ENCODE peak calls at places on chromosomes 3 and 15, in four cellular contexts. S, T, K and A are unnamed samples.

GRCh38 chr15:57017024-57017423 is 98.6 kb downstream of the TCF12 start:
- DNase-seq in S (peak; percentile 19), T (peak; percentile 32), K (no peak), A (no peak)

GRCh38 chr3:61667417-61668213 is 106.2 kb downstream of the PTPRG start:
- DNase-seq in T (no peak), K (no peak), S (no peak), A (no peak)

GRCh38 chr15:84590406-84590805 is 10.4 kb upstream of the ZSCAN2 start:
- DNase-seq in S (no peak), T (no peak), K (no peak), A (no peak)

GRCh38 chr3:87311309-87311708 is 34.9 kb upstream of the POU1F1 start:
- DNase-seq in S (peak; percentile 90), T (no peak), K (peak; percentile 14), A (no peak)

GRCh38 chr15:64883097-64883581 is 28.6 kb upstream of the ANKDD1A start:
- DNase-seq in S (no peak), T (no peak), K (no peak), A (no peak)

GRCh38 chr15:101159096-101159935 is 92.5 kb downstream of the CHSY1 start:
- DNase-seq in S (no peak), K (no peak), T (no peak), A (no peak)

GRCh38 chr3:175121225-175121624 is 262.1 kb downstream of the NAALADL2 start:
- DNase-seq in K (no peak), S (peak; percentile 58), T (no peak), A (no peak)

GRCh38 chr3:147419062-147419701 is 10.0 kb downstream of the ZIC1 start:
- DNase-seq in T (peak; percentile 94), S (no peak), K (peak; percentile 97), A (peak; percentile 98)

GRCh38 chr3:155232605-155233004 is 60.9 kb downstream of the STRIT1 start:
- DNase-seq in K (peak; percentile 88), S (peak; percentile 98), T (no peak), A (peak; percentile 92)

GRCh38 chr3:141462176-141462859 is 24.5 kb upstream of the RASA2 start:
- DNase-seq in S (no peak), K (no peak), T (no peak), A (no peak)

GRCh38 chr3:123096701-123097100 is 29.9 kb downstream of the PDIA5 start:
- DNase-seq in T (peak; percentile 82), S (no peak), K (peak; percentile 52), A (peak; percentile 32)